ENCODE peak calls at places on chromosomes 7 and 10, in six cellular contexts. Q, X, B, Y, V and I are unnamed samples.
A peak's percentile ranks its signal among the peaks of the same experiment; 100 is the strongest.

GRCh38 chr10:73493781-73494180 is 2.0 kb downstream of the PPP3CB start:
- DNase-seq in Q (no peak), X (no peak), B (no peak), Y (no peak), V (peak; percentile 71), I (no peak)

GRCh38 chr7:117997862-117998825 is 124.9 kb upstream of the CTTNBP2 start:
- DNase-seq in Q (no peak), X (no peak), B (no peak), Y (no peak), V (peak; percentile 53), I (no peak)

GRCh38 chr7:101066141-101066857 is 19.0 kb upstream of the TRIM56 start:
- DNase-seq in Q (no peak), X (no peak), B (no peak), Y (peak; percentile 48), V (no peak), I (no peak)

GRCh38 chr10:119919823-119920222 is 27.3 kb downstream of the SEC23IP start:
- DNase-seq in Q (no peak), X (no peak), B (no peak), Y (no peak), V (no peak), I (no peak)

GRCh38 chr7:119964640-119965542 is 308.1 kb upstream of the KCND2 start:
- DNase-seq in Q (no peak), X (no peak), B (no peak), Y (no peak), V (peak; percentile 69), I (no peak)

GRCh38 chr10:71068811-71069411 is 143.5 kb upstream of the UNC5B start:
- DNase-seq in Q (no peak), X (no peak), B (peak; percentile 20), Y (no peak), V (peak; percentile 43), I (peak; percentile 13)

GRCh38 chr7:22320416-22320815 is 36.5 kb downstream of the RAPGEF5 start:
- DNase-seq in Q (no peak), X (no peak), B (no peak), Y (no peak), V (peak; percentile 6), I (no peak)

GRCh38 chr10:8275911-8276310 is 221.4 kb downstream of the GATA3 start:
- DNase-seq in Q (no peak), X (no peak), B (no peak), Y (no peak), V (no peak), I (no peak)

GRCh38 chr10:3166496-3167290 is 5.9 kb downstream of the PITRM1 start:
- DNase-seq in Q (no peak), X (no peak), B (no peak), Y (no peak), V (no peak), I (no peak)

GRCh38 chr7:151890355-151891004 is 13.6 kb upstream of the PRKAG2 start:
- DNase-seq in Q (no peak), X (no peak), B (no peak), Y (peak; percentile 71), V (no peak), I (no peak)

GRCh38 chr7:116432517-116432916 is 67.0 kb upstream of the CAV2 start:
- DNase-seq in Q (no peak), X (no peak), B (no peak), Y (no peak), V (no peak), I (no peak)

GRCh38 chr7:20159226-20159747 is 57.9 kb downstream of the MACC1 start:
- DNase-seq in Q (no peak), X (no peak), B (no peak), Y (no peak), V (no peak), I (no peak)

GRCh38 chr7:47074702-47075153 is 507.2 kb downstream of the TNS3 start:
- DNase-seq in Q (peak; percentile 41), X (no peak), B (no peak), Y (no peak), V (no peak), I (no peak)

GRCh38 chr10:129921801-129922597 is 42.1 kb downstream of the EBF3 start:
- DNase-seq in Q (no peak), X (no peak), B (no peak), Y (no peak), V (no peak), I (no peak)

GRCh38 chr10:124592736-124593430 is 131.3 kb downstream of the LHPP start:
- DNase-seq in Q (no peak), X (no peak), B (no peak), Y (no peak), V (no peak), I (no peak)

GRCh38 chr7:98301693-98302470 is 20.4 kb downstream of the BRI3 start:
- DNase-seq in Q (no peak), X (no peak), B (no peak), Y (no peak), V (no peak), I (no peak)

GRCh38 chr10:76197293-76197692 is 765.9 kb downstream of the LRMDA start:
- DNase-seq in Q (no peak), X (no peak), B (no peak), Y (no peak), V (no peak), I (no peak)

GRCh38 chr10:129785536-129785981 is 178.5 kb downstream of the EBF3 start:
- DNase-seq in Q (no peak), X (no peak), B (no peak), Y (peak; percentile 59), V (no peak), I (no peak)

GRCh38 chr7:18494821-18495408 is 634 bp upstream of the HDAC9 start:
- DNase-seq in Q (no peak), X (no peak), B (no peak), Y (peak; percentile 78), V (peak; percentile 82), I (no peak)

GRCh38 chr7:18497800-18498199 is 2.3 kb downstream of the HDAC9 start:
- DNase-seq in Q (no peak), X (no peak), B (no peak), Y (no peak), V (no peak), I (no peak)

GRCh38 chr7:18495412-18496335 is at the start of gene HDAC9:
- DNase-seq in Q (peak; percentile 6), X (no peak), B (no peak), Y (peak; percentile 79), V (peak; percentile 77), I (no peak)

GRCh38 chr7:18497082-18497481 is 1.5 kb downstream of the HDAC9 start:
- DNase-seq in Q (no peak), X (no peak), B (no peak), Y (no peak), V (no peak), I (no peak)

DNA sequence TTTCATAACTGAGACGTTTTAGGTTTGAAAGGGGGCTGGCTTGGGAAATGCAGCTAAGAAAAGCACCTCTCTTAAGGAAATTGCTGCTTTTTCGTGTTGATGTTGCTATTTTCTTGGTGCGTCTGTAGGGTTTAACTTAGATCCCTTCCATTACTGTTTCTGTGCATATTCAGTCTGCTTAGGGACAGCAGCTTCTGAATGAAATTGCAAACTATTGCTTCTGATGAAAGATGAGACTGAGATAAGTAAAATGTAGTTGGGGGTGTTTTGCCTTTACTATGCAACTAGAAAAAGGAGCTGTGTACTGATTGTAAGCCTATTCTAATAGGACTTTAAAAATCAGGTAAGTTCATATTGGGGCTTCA is 769 bp downstream of the HDAC9 start:
- DNase-seq in Q (no peak), X (no peak), B (no peak), Y (no peak), V (no peak), I (no peak)
- H3K4me3 ChIP-seq in Q (no peak overlapping the region), X (peak overlapping the region; percentile 64), B (no peak overlapping the region), Y (no peak overlapping the region), V (peak overlapping the region; percentile 35), I (peak overlapping the region; percentile 14)

GRCh38 chr10:589961-590680 is 99.3 kb downstream of the DIP2C start:
- DNase-seq in Q (no peak), X (no peak), B (no peak), Y (no peak), V (no peak), I (no peak)

GRCh38 chr10:586716-587115 is 102.8 kb downstream of the DIP2C start:
- DNase-seq in Q (no peak), X (no peak), B (no peak), Y (no peak), V (no peak), I (no peak)

GRCh38 chr10:590721-591120 is 98.7 kb downstream of the DIP2C start:
- DNase-seq in Q (no peak), X (no peak), B (no peak), Y (no peak), V (no peak), I (no peak)

GRCh38 chr10:586151-586550 is 103.3 kb downstream of the DIP2C start:
- DNase-seq in Q (no peak), X (no peak), B (no peak), Y (no peak), V (no peak), I (no peak)

GRCh38 chr10:588246-589165 is 101.0 kb downstream of the DIP2C start:
- DNase-seq in Q (no peak), X (no peak), B (no peak), Y (no peak), V (peak; percentile 44), I (no peak)
- TF ChIP-seq CTCF in Q (peak; percentile 1), X (no peak), B (no peak), Y (no peak), V (peak; percentile 47), I (peak; percentile 48)

DNA sequence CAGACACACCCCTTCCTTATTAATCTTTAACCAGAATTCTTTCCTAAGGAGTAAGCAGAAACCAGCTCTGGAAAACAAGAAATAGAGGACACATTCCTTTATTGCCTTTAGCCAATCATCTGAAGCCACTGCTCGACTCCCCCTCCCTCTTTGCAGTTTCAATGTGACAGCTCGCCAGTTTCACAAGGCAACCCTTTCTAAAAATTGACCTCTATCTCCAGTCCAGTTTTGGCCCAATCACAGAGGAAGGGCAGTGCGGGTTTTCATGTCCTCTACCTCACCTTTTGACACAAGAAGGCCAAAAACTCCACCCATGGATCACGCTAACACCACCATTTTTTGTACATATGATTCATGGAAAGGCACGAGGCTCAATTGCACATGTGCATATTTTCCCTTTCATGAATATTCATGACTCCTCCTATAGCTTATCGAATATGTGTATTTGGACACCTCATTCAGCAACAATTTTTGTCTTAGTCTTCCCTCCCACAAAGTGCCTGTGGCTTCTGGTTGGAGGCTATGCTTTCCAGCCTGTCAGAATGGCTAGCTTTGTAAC is 24.3 kb downstream of the IFIT3 start:
- DNase-seq in Q (peak; percentile 83), X (no peak), B (peak; percentile 62), Y (no peak), V (peak; percentile 98), I (peak; percentile 94)
- H3K4me3 ChIP-seq in Q (no peak overlapping the region), X (peak overlapping the region; percentile 14), B (peak overlapping the region; percentile 9), Y (no peak overlapping the region), V (no peak overlapping the region), I (no peak overlapping the region)

GRCh38 chr7:140176271-140176701 is 497 bp downstream of the KDM7A start:
- DNase-seq in Q (peak; percentile 58), X (no peak), B (no peak), Y (peak; percentile 47), V (peak; percentile 6), I (no peak)

GRCh38 chr7:140176811-140177702 is at the start of gene KDM7A:
- DNase-seq in Q (peak; percentile 98), X (no peak), B (peak; percentile 72), Y (peak; percentile 96), V (peak; percentile 88), I (peak; percentile 55)

GRCh38 chr7:140174217-140174616 is 2.6 kb downstream of the KDM7A start:
- DNase-seq in Q (no peak), X (no peak), B (no peak), Y (no peak), V (no peak), I (no peak)

GRCh38 chr7:140179339-140179738 is 2.6 kb upstream of the KDM7A start:
- DNase-seq in Q (no peak), X (no peak), B (no peak), Y (no peak), V (no peak), I (no peak)

GRCh38 chr7:140175221-140176218 is 1.3 kb downstream of the KDM7A start:
- DNase-seq in Q (peak; percentile 95), X (peak; percentile 93), B (peak; percentile 86), Y (peak; percentile 98), V (peak; percentile 94), I (peak; percentile 86)
- TF ChIP-seq CTCF in Q (peak; percentile 79), X (peak; percentile 87), B (peak; percentile 86), Y (peak; percentile 85), V (peak; percentile 92), I (peak; percentile 80)